ENCODE peak calls at places on chromosomes 4 and X, in seven cellular contexts. A, T, C, F, M, D and Y are unnamed samples.

GRCh38 chr4:122963222-122963621 is 40.8 kb upstream of the NUDT6 start:
- DNase-seq in M (no peak), F (no peak), A (no peak), D (no peak), T (no peak), C (no peak), Y (no peak)

GRCh38 chrX:129145898-129146297 is 377.4 kb downstream of the SMARCA1 start:
- DNase-seq in T (no peak), F (no peak), A (no peak), M (no peak), D (no peak), C (no peak), Y (no peak)

GRCh38 chr4:119300388-119301131 is 21.4 kb downstream of the FABP2 start:
- DNase-seq in T (peak; percentile 97), A (peak; percentile 89), D (peak; percentile 94), M (peak; percentile 87), C (peak; percentile 96), F (peak; percentile 98), Y (peak; percentile 88)

GRCh38 chr4:161486454-161486853 is 677.3 kb downstream of the FSTL5 start:
- DNase-seq in T (no peak), F (no peak), M (no peak), A (no peak), D (no peak), C (no peak), Y (no peak)

GRCh38 chr4:73776363-73776762 is 36.0 kb downstream of the CXCL8 start:
- DNase-seq in F (no peak), T (peak; percentile 44), A (peak; percentile 9), D (no peak), C (peak; percentile 62), M (no peak), Y (no peak)

GRCh38 chr4:176236909-176237308 is 32.1 kb downstream of the ASB5 start:
- DNase-seq in C (no peak), T (no peak), M (no peak), F (no peak), A (no peak), D (no peak), Y (no peak)

GRCh38 chr4:76430519-76431388 is 4.3 kb upstream of the SHROOM3 start:
- DNase-seq in C (no peak), T (no peak), D (peak; percentile 34), A (peak; percentile 61), M (no peak), F (no peak), Y (no peak)

GRCh38 chrX:103918050-103918449 is 44.4 kb upstream of the TMSB15B start:
- DNase-seq in F (peak; percentile 58), M (peak; percentile 19), C (peak; percentile 62), T (peak; percentile 45), A (peak; percentile 56), D (peak; percentile 58), Y (peak; percentile 19)

GRCh38 chr4:89196056-89196674 is 84.8 kb downstream of the TIGD2 start:
- DNase-seq in C (no peak), T (no peak), D (no peak), M (no peak), F (no peak), A (no peak), Y (no peak)

GRCh38 chr4:134465417-134465816 is 263.8 kb upstream of the PABPC4L start:
- DNase-seq in T (no peak), D (peak; percentile 21), C (no peak), F (no peak), A (no peak), M (no peak), Y (no peak)

GRCh38 chr4:104491396-104491821 is 3.3 kb downstream of the CXXC4 start:
- DNase-seq in A (no peak), T (peak; percentile 34), F (peak; percentile 50), C (peak; percentile 67), D (peak; percentile 74), M (no peak), Y (peak; percentile 22)

GRCh38 chr4:176189891-176190795 is 5.2 kb downstream of the SPATA4 start:
- DNase-seq in T (no peak), M (no peak), F (no peak), A (peak; percentile 28), C (no peak), D (no peak), Y (no peak)

GRCh38 chr4:8108261-8108660 is 50.4 kb downstream of the ABLIM2 start:
- DNase-seq in M (no peak), F (no peak), A (no peak), C (no peak), D (no peak), T (peak; percentile 34), Y (no peak)

GRCh38 chr4:88737304-88738015 is 39.8 kb upstream of the NAP1L5 start:
- DNase-seq in A (no peak), M (no peak), T (peak; percentile 44), C (no peak), F (no peak), D (no peak), Y (no peak)

GRCh38 chr4:122602277-122603142 is 18.4 kb downstream of the IL21 start:
- DNase-seq in F (no peak), C (no peak), A (peak; percentile 55), D (peak; percentile 33), T (no peak), M (no peak), Y (no peak)

GRCh38 chr4:128350449-128351045 is 62.9 kb upstream of the PGRMC2 start:
- DNase-seq in M (no peak), A (no peak), D (no peak), C (no peak), F (no peak), T (no peak), Y (no peak)

GRCh38 chr4:158496030-158496741 is 25.5 kb upstream of the RXFP1 start:
- DNase-seq in A (no peak), M (no peak), D (peak; percentile 40), F (peak; percentile 42), C (no peak), T (peak; percentile 44), Y (no peak)

GRCh38 chrX:110795645-110796510 is at the start of gene CHRDL1:
- DNase-seq in D (peak; percentile 20), M (no peak), T (no peak), C (peak; percentile 78), A (no peak), F (peak; percentile 50), Y (no peak)

GRCh38 chrX:262391-262909 is 18.7 kb upstream of the PLCXD1 start:
- DNase-seq in C (no peak), F (no peak), A (no peak), T (peak; percentile 29), M (no peak), D (no peak), Y (peak; percentile 13)

GRCh38 chrX:78092296-78092695 is 11.8 kb upstream of the PGK1 start:
- DNase-seq in T (no peak), A (peak; percentile 41), D (peak; percentile 17), M (no peak), F (no peak), C (no peak), Y (no peak)

GRCh38 chr4:1802151-1802715 is 9.1 kb downstream of the FGFR3 start:
- DNase-seq in D (no peak), A (no peak), T (no peak), C (no peak), F (no peak), M (no peak), Y (no peak)

GRCh38 chr4:55435136-55435535 is 39.4 kb downstream of the TMEM165 start:
- DNase-seq in T (no peak), F (no peak), A (peak; percentile 47), C (no peak), D (no peak), M (no peak), Y (no peak)

GRCh38 chr4:89221175-89221867 is 86.3 kb downstream of the GPRIN3 start:
- DNase-seq in A (no peak), T (no peak), F (no peak), C (no peak), M (no peak), D (no peak), Y (no peak)

GRCh38 chrX:17788439-17788838 is 51.1 kb downstream of the SCML1 start:
- DNase-seq in M (peak; percentile 14), D (peak; percentile 77), T (peak; percentile 39), C (no peak), A (peak; percentile 0), F (no peak), Y (no peak)

GRCh38 chr4:27048350-27049100 is 187.9 kb downstream of the STIM2 start:
- DNase-seq in A (peak; percentile 38), T (no peak), C (no peak), F (no peak), D (peak; percentile 57), M (no peak), Y (no peak)

GRCh38 chr4:5474756-5475155 is 233.6 kb downstream of the EVC2 start:
- DNase-seq in A (peak; percentile 5), T (no peak), C (no peak), D (no peak), M (no peak), F (no peak), Y (no peak)

GRCh38 chrX:132592880-132593279 is 104.0 kb upstream of the MBNL3 start:
- DNase-seq in D (peak; percentile 59), A (no peak), M (no peak), T (no peak), C (no peak), F (no peak), Y (no peak)

GRCh38 chrX:98068210-98068609 is 1184.5 kb downstream of the RPA4 start:
- DNase-seq in F (no peak), D (no peak), T (no peak), A (peak; percentile 0), M (no peak), C (no peak), Y (no peak)

GRCh38 chr4:46123872-46124755 is at the start of gene GABRG1:
- DNase-seq in T (no peak), M (no peak), D (no peak), A (no peak), F (no peak), C (no peak), Y (no peak)

GRCh38 chr4:159017323-159018036 is 85.4 kb upstream of the RAPGEF2 start:
- DNase-seq in F (no peak), D (no peak), A (no peak), M (no peak), T (no peak), C (no peak), Y (no peak)

GRCh38 chrX:53374222-53374820 is 48.1 kb downstream of the SMC1A start:
- DNase-seq in T (no peak), A (no peak), M (no peak), D (no peak), C (no peak), F (no peak), Y (no peak)

GRCh38 chr4:7872264-7872771 is 67.3 kb downstream of the AFAP1 start:
- DNase-seq in T (no peak), F (no peak), C (peak; percentile 78), M (no peak), A (peak; percentile 80), D (peak; percentile 55), Y (no peak)

GRCh38 chr4:123301942-123302341 is 94.7 kb upstream of the SPRY1 start:
- DNase-seq in A (no peak), C (no peak), D (no peak), F (no peak), T (no peak), M (no peak), Y (no peak)

GRCh38 chr4:105241456-105241855 is 94.8 kb downstream of the TET2 start:
- DNase-seq in A (no peak), F (peak; percentile 67), C (no peak), T (no peak), M (no peak), D (no peak), Y (no peak)

GRCh38 chr4:129342820-129343219 is 246.9 kb downstream of the C4orf33 start:
- DNase-seq in A (peak; percentile 68), C (no peak), D (no peak), F (no peak), M (no peak), T (no peak), Y (no peak)

GRCh38 chr4:115851918-115852766 is 738.7 kb upstream of the NDST4 start:
- DNase-seq in C (no peak), M (no peak), A (no peak), D (peak; percentile 67), T (peak; percentile 67), F (peak; percentile 44), Y (no peak)

GRCh38 chr4:5157721-5158390 is 106.6 kb downstream of the STK32B start:
- DNase-seq in T (no peak), A (no peak), M (no peak), C (no peak), D (no peak), F (no peak), Y (no peak)

GRCh38 chr4:115780835-115781234 is 667.4 kb upstream of the NDST4 start:
- DNase-seq in F (no peak), D (no peak), T (no peak), M (no peak), A (no peak), C (no peak), Y (no peak)